ENCODE peak calls at places on chromosomes 16 and 17, in eight cellular contexts. X is Kasumi-1; S is AG04450; B is activated effector memory CD4-positive, alpha-beta T cell treated with anti-CD3 and anti-CD28 coated beads, Interleukin-2, amount 50 U/mL, for 16 hours; J is BE2C; N is brain microvascular endothelial cell; F is activated CD8-positive, alpha-beta memory T cell treated with anti-CD3 and anti-CD28 coated beads for 24 hours; C is WERI-Rb-1. I is an unnamed sample.

GRCh38 chr16:2912330-2913199 is 834 bp downstream of the FLYWCH1 start:
- DNase-seq in X (peak; percentile 26), S (peak; percentile 34), B (peak; percentile 77), J (no peak), N (peak; percentile 43), F (peak; percentile 77), C (no peak), I (no peak)

GRCh38 chr16:31138621-31139578 is 3.4 kb upstream of the PRSS8 start:
- DNase-seq in X (no peak), S (no peak), B (no peak), J (peak; percentile 76), N (peak; percentile 43), F (no peak), C (no peak), I (peak; percentile 64)

GRCh38 chr17:15106540-15106939 is 158.6 kb downstream of the PMP22 start:
- DNase-seq in X (no peak), S (no peak), B (no peak), J (no peak), N (peak; percentile 5), F (no peak), C (no peak), I (no peak)

GRCh38 chr16:65249768-65250167 is 127.9 kb upstream of the CDH11 start:
- DNase-seq in X (no peak), S (no peak), B (no peak), J (peak; percentile 14), N (peak; percentile 82), F (no peak), C (no peak), I (no peak)

GRCh38 chr16:88632587-88632930 is 5.8 kb upstream of the IL17C start:
- DNase-seq in X (no peak), S (no peak), B (no peak), J (no peak), N (no peak), F (no peak), C (no peak), I (no peak)

GRCh38 chr17:83100220-83100852 is 20.9 kb downstream of the METRNL start:
- DNase-seq in X (no peak), S (no peak), B (no peak), J (no peak), N (no peak), F (no peak), C (no peak), I (no peak)

GRCh38 chr17:64679710-64680216 is 17.7 kb upstream of the SMURF2 start:
- DNase-seq in X (no peak), S (peak; percentile 97), B (no peak), J (no peak), N (peak; percentile 98), F (no peak), C (no peak), I (no peak)

GRCh38 chr17:81986606-81987005 is 9.2 kb downstream of the ASPSCR1 start:
- DNase-seq in X (no peak), S (no peak), B (no peak), J (peak; percentile 9), N (no peak), F (no peak), C (peak; percentile 6), I (no peak)

GRCh38 chr17:31197991-31198390 is 99.0 kb downstream of the OMG start:
- DNase-seq in X (no peak), S (no peak), B (no peak), J (no peak), N (no peak), F (no peak), C (no peak), I (no peak)

GRCh38 chr17:42673885-42674754 is 2.7 kb downstream of the PLEKHH3 start:
- DNase-seq in X (peak; percentile 55), S (no peak), B (peak; percentile 71), J (peak; percentile 47), N (no peak), F (no peak), C (peak; percentile 75), I (peak; percentile 19)

GRCh38 chr16:87956169-87956770 is 5.0 kb downstream of the BANP start:
- DNase-seq in X (peak; percentile 46), S (no peak), B (peak; percentile 88), J (no peak), N (peak; percentile 45), F (peak; percentile 83), C (no peak), I (no peak)

GRCh38 chr17:72126575-72127486 is 6.0 kb downstream of the SOX9 start:
- DNase-seq in X (no peak), S (no peak), B (no peak), J (peak; percentile 52), N (peak; percentile 79), F (no peak), C (no peak), I (peak; percentile 49)

GRCh38 chr17:21039839-21040575 is 2.8 kb downstream of the USP22 start:
- DNase-seq in X (no peak), S (no peak), B (peak; percentile 72), J (no peak), N (no peak), F (peak; percentile 68), C (peak; percentile 51), I (no peak)

GRCh38 chr17:81967533-81968395 is 6.8 kb upstream of the NOTUM start:
- DNase-seq in X (peak; percentile 96), S (no peak), B (peak; percentile 95), J (peak; percentile 92), N (no peak), F (peak; percentile 94), C (peak; percentile 97), I (peak; percentile 40)

GRCh38 chr17:73630531-73630930 is 13.7 kb downstream of the SDK2 start:
- DNase-seq in X (no peak), S (no peak), B (no peak), J (no peak), N (no peak), F (no peak), C (no peak), I (no peak)

GRCh38 chr17:82703036-82703745 is 4.7 kb upstream of the RAB40B start:
- DNase-seq in X (no peak), S (no peak), B (no peak), J (no peak), N (no peak), F (no peak), C (no peak), I (no peak)

GRCh38 chr16:75116081-75116910 is at the start of gene LDHD:
- DNase-seq in X (peak; percentile 82), S (no peak), B (no peak), J (peak; percentile 46), N (peak; percentile 41), F (no peak), C (no peak), I (peak; percentile 80)

GRCh38 chr16:81838794-81839193 is 59.7 kb downstream of the PLCG2 start:
- DNase-seq in X (peak; percentile 33), S (no peak), B (no peak), J (no peak), N (peak; percentile 22), F (no peak), C (no peak), I (no peak)

GRCh38 chr16:3876695-3877094 is 3.8 kb downstream of the CREBBP start:
- DNase-seq in X (no peak), S (no peak), B (no peak), J (no peak), N (no peak), F (no peak), C (no peak), I (no peak)

GRCh38 chr17:80811181-80812105 is 180.2 kb upstream of the CHMP6 start:
- DNase-seq in X (no peak), S (no peak), B (peak; percentile 69), J (no peak), N (no peak), F (no peak), C (peak; percentile 4), I (no peak)

GRCh38 chr17:35923609-35924114 is 6.9 kb downstream of the RDM1 start:
- DNase-seq in X (no peak), S (no peak), B (no peak), J (no peak), N (no peak), F (no peak), C (no peak), I (no peak)

GRCh38 chr16:2048116-2048543 is 345 bp downstream of the TSC2 start:
- DNase-seq in X (no peak), S (no peak), B (no peak), J (no peak), N (no peak), F (no peak), C (no peak), I (no peak)

GRCh38 chr17:48630925-48631692 is 5.0 kb upstream of the HOXB9 start:
- DNase-seq in X (no peak), S (no peak), B (no peak), J (no peak), N (no peak), F (no peak), C (peak; percentile 2), I (no peak)

GRCh38 chr16:19837331-19837943 is 47.2 kb downstream of the GPRC5B start:
- DNase-seq in X (no peak), S (no peak), B (no peak), J (no peak), N (no peak), F (no peak), C (peak; percentile 28), I (no peak)

GRCh38 chr16:2686912-2687507 is 4.7 kb downstream of the KCTD5 start:
- DNase-seq in X (peak; percentile 64), S (no peak), B (no peak), J (no peak), N (no peak), F (peak; percentile 72), C (peak; percentile 5), I (no peak)

GRCh38 chr17:21318439-21318838 is 33.9 kb downstream of the MAP2K3 start:
- DNase-seq in X (no peak), S (no peak), B (no peak), J (no peak), N (no peak), F (no peak), C (no peak), I (no peak)

GRCh38 chr16:4435668-4436067 is 10.0 kb downstream of the DNAJA3 start:
- DNase-seq in X (no peak), S (peak; percentile 21), B (no peak), J (no peak), N (no peak), F (no peak), C (no peak), I (no peak)

GRCh38 chr17:76755285-76755684 is 17.4 kb downstream of the MFSD11 start:
- DNase-seq in X (no peak), S (no peak), B (no peak), J (no peak), N (no peak), F (no peak), C (no peak), I (no peak)

GRCh38 chr17:81424151-81424550 is 28.9 kb downstream of the BAHCC1 start:
- DNase-seq in X (no peak), S (no peak), B (no peak), J (no peak), N (no peak), F (no peak), C (no peak), I (no peak)

GRCh38 chr17:16975266-16975651 is 3.3 kb upstream of the TNFRSF13B start:
- DNase-seq in X (no peak), S (no peak), B (no peak), J (no peak), N (no peak), F (peak; percentile 1), C (no peak), I (no peak)

GRCh38 chr17:80916246-80916645 is 75.4 kb upstream of the CHMP6 start:
- DNase-seq in X (no peak), S (no peak), B (peak; percentile 49), J (no peak), N (no peak), F (no peak), C (no peak), I (no peak)

GRCh38 chr16:49556252-49557069 is 182.9 kb downstream of the C16orf78 start:
- DNase-seq in X (no peak), S (no peak), B (no peak), J (no peak), N (peak; percentile 56), F (no peak), C (peak; percentile 47), I (no peak)

GRCh38 chr17:51322390-51323029 is 62.2 kb downstream of the UTP18 start:
- DNase-seq in X (peak; percentile 90), S (no peak), B (no peak), J (peak; percentile 15), N (no peak), F (no peak), C (peak; percentile 20), I (no peak)

GRCh38 chr16:67173323-67173722 is 3.0 kb downstream of the NOL3 start:
- DNase-seq in X (no peak), S (no peak), B (no peak), J (no peak), N (no peak), F (no peak), C (no peak), I (no peak)

I was measured in prostate gland.